ENCODE peak calls at places on chromosomes 1 and 21, in four cellular contexts. One of them, this sample, is unnamed. For H3K4me1, the result is how much of the 10 kb centered on the place peaks cover.

GRCh38 chr1:198848649-198849048 is 209.8 kb downstream of the PTPRC start:
- DNase-seq in GM12878: no peak
- DNase-seq in HepG2: no peak
- DNase-seq in H1: no peak
- DNase-seq in this sample: no peak

GRCh38 chr21:46060596-46061061 is 37.3 kb upstream of the COL6A2 start:
- DNase-seq in GM12878: no peak
- DNase-seq in HepG2: no peak
- DNase-seq in H1: no peak
- DNase-seq in this sample: no peak

GRCh38 chr1:215421772-215422171 is 145.3 kb upstream of the KCTD3 start:
- DNase-seq in GM12878: no peak
- DNase-seq in HepG2: no peak
- DNase-seq in H1: no peak
- DNase-seq in this sample: no peak

GRCh38 chr1:168261390-168261789 is 19.3 kb upstream of the TBX19 start:
- DNase-seq in GM12878: no peak
- DNase-seq in HepG2: no peak
- DNase-seq in H1: no peak
- DNase-seq in this sample: no peak

GRCh38 chr1:151839457-151840409 is at the start of gene C2CD4D:
- DNase-seq in GM12878: peak
- DNase-seq in HepG2: peak
- DNase-seq in H1: peak
- DNase-seq in this sample: no peak

GRCh38 chr21:28832715-28833061 is 160.0 kb downstream of the LTN1 start:
- DNase-seq in GM12878: no peak
- DNase-seq in HepG2: no peak
- DNase-seq in H1: no peak
- DNase-seq in this sample: no peak

GRCh38 chr1:23118957-23119792 is 49.5 kb downstream of the LUZP1 start:
- DNase-seq in GM12878: no peak
- DNase-seq in HepG2: no peak
- DNase-seq in H1: no peak
- DNase-seq in this sample: peak

GRCh38 chr1:25220666-25221065 is 11.6 kb downstream of the SYF2 start:
- DNase-seq in GM12878: no peak
- DNase-seq in HepG2: no peak
- DNase-seq in H1: no peak
- DNase-seq in this sample: no peak

GRCh38 chr21:44086636-44087425 is 20.4 kb upstream of the PWP2 start:
- DNase-seq in GM12878: no peak
- DNase-seq in HepG2: no peak
- DNase-seq in H1: no peak
- DNase-seq in this sample: no peak

GRCh38 chr1:3350441-3351261 is 103.8 kb upstream of the ARHGEF16 start:
- DNase-seq in GM12878: no peak
- DNase-seq in HepG2: peak
- DNase-seq in H1: no peak
- DNase-seq in this sample: no peak

GRCh38 chr1:112242470-112242869 is 153.5 kb upstream of the CTTNBP2NL start:
- DNase-seq in GM12878: no peak
- DNase-seq in HepG2: no peak
- DNase-seq in H1: no peak
- DNase-seq in this sample: no peak

GRCh38 chr1:36136535-36136934 is 11.5 kb upstream of the COL8A2 start:
- DNase-seq in GM12878: no peak
- DNase-seq in HepG2: no peak
- DNase-seq in H1: no peak
- DNase-seq in this sample: no peak

GRCh38 chr1:103180660-103181059 is 72.3 kb upstream of the COL11A1 start:
- DNase-seq in GM12878: no peak
- DNase-seq in HepG2: no peak
- DNase-seq in H1: no peak
- DNase-seq in this sample: no peak

GRCh38 chr1:212328248-212328647 is 43.0 kb downstream of the PPP2R5A start:
- DNase-seq in GM12878: no peak
- DNase-seq in HepG2: no peak
- DNase-seq in H1: no peak
- DNase-seq in this sample: no peak

GRCh38 chr1:240350910-240351331 is 259.2 kb downstream of the FMN2 start:
- DNase-seq in GM12878: no peak
- DNase-seq in HepG2: no peak
- DNase-seq in H1: no peak
- DNase-seq in this sample: no peak

GRCh38 chr1:30697977-30698376 is 25.4 kb downstream of the MATN1 start:
- DNase-seq in GM12878: no peak
- DNase-seq in HepG2: no peak
- DNase-seq in H1: no peak
- DNase-seq in this sample: no peak

GRCh38 chr1:156499703-156500577 is 635 bp downstream of the MEF2D start:
- DNase-seq in GM12878: no peak
- DNase-seq in HepG2: no peak
- DNase-seq in H1: no peak
- DNase-seq in this sample: peak

GRCh38 chr1:43622471-43622870 is 27.5 kb upstream of the KDM4A start:
- DNase-seq in GM12878: no peak
- DNase-seq in HepG2: no peak
- DNase-seq in H1: no peak
- DNase-seq in this sample: no peak

GRCh38 chr1:94039871-94040569 is 80.9 kb downstream of the ABCA4 start:
- DNase-seq in GM12878: no peak
- DNase-seq in HepG2: no peak
- DNase-seq in H1: no peak
- DNase-seq in this sample: no peak

GRCh38 chr1:178254433-178254832 is 160.5 kb downstream of the RASAL2 start:
- DNase-seq in GM12878: no peak
- DNase-seq in HepG2: no peak
- DNase-seq in H1: no peak
- DNase-seq in this sample: no peak

GRCh38 chr1:164561007-164561406 is 2.0 kb downstream of the PBX1 start:
- DNase-seq in GM12878: no peak
- DNase-seq in HepG2: no peak
- DNase-seq in H1: no peak
- DNase-seq in this sample: no peak

GRCh38 chr1:164560504-164560903 is 1.5 kb downstream of the PBX1 start:
- DNase-seq in GM12878: no peak
- DNase-seq in HepG2: no peak
- DNase-seq in H1: no peak
- DNase-seq in this sample: no peak

GRCh38 chr1:164560076-164560475 is 1.1 kb downstream of the PBX1 start:
- DNase-seq in GM12878: no peak
- DNase-seq in HepG2: no peak
- DNase-seq in H1: no peak
- DNase-seq in this sample: no peak

GRCh38 chr1:164558461-164559341 is at the start of gene PBX1:
- DNase-seq in GM12878: peak
- DNase-seq in HepG2: peak
- DNase-seq in H1: peak
- DNase-seq in this sample: peak

DNA sequence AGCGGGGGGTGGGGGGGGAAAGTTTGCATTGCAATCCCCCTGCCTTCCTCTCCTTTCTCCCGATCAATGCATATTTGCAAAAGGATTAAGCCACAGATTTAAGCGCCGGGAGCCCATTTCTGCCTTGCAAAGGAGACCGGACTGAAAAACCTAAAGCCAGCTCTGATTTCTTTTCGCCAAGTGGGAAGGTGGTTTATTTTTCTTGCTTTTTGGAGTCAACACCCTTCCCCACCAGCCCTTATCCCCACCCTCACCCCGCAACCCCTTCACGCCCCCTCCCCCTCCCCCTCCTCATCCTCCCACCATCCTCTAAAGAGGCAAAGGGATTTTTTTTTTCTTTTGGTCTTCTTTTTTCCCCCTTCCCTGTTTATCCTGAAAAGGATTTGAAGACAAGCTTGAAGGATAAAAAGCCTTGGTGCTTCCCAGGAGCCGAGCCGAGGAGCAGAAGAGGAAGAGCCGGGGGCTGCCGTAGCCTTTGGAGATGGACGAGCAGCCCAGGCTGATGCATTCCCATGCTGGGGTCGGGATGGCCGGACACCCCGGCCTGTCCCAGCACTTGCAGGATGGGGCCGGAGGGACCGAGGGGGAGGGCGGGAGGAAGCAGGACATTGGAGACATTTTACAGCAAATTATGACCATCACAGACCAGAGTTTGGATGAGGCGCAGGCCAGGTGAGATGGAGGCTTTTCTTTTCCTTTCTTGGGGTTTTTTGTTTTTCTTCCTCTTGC is 522 bp downstream of the PBX1 start:
- DNase-seq in GM12878: no peak
- DNase-seq in HepG2: peak
- DNase-seq in H1: no peak
- DNase-seq in this sample: no peak
- TF ChIP-seq CBX5 in GM12878: no peak
- TF ChIP-seq CBX5 in HepG2: no peak
- TF ChIP-seq CBX5 in H1: no peak
- TF ChIP-seq CBX5 in this sample: no peak

GRCh38 chr1:170692866-170693575 is 29.1 kb downstream of the PRRX1 start:
- DNase-seq in GM12878: no peak
- DNase-seq in HepG2: no peak
- DNase-seq in H1: no peak
- DNase-seq in this sample: no peak
- H3K4me1 ChIP-seq in GM12878: under half
- H3K4me1 ChIP-seq in HepG2: under half
- H3K4me1 ChIP-seq in H1: under half
- H3K4me1 ChIP-seq in this sample: under half

GRCh38 chr1:74775735-74776134 is 42.8 kb downstream of the TYW3 start:
- DNase-seq in GM12878: no peak
- DNase-seq in HepG2: no peak
- DNase-seq in H1: no peak
- DNase-seq in this sample: no peak

GRCh38 chr1:74779750-74780149 is 46.8 kb downstream of the TYW3 start:
- DNase-seq in GM12878: no peak
- DNase-seq in HepG2: no peak
- DNase-seq in H1: no peak
- DNase-seq in this sample: no peak

GRCh38 chr1:74785944-74786343 is 53.0 kb downstream of the TYW3 start:
- DNase-seq in GM12878: no peak
- DNase-seq in HepG2: no peak
- DNase-seq in H1: no peak
- DNase-seq in this sample: no peak

GRCh38 chr1:74780600-74780999 is 47.6 kb downstream of the TYW3 start:
- DNase-seq in GM12878: no peak
- DNase-seq in HepG2: peak
- DNase-seq in H1: no peak
- DNase-seq in this sample: no peak
- TF ChIP-seq BRCA1 in GM12878: no peak
- TF ChIP-seq BRCA1 in HepG2: no peak
- TF ChIP-seq BRCA1 in H1: no peak
- TF ChIP-seq BRCA1 in this sample: no peak

GRCh38 chr1:223344491-223344890 is 19.5 kb downstream of the SUSD4 start:
- DNase-seq in GM12878: no peak
- DNase-seq in HepG2: no peak
- DNase-seq in H1: no peak
- DNase-seq in this sample: no peak
- TF ChIP-seq CBX5 in GM12878: no peak
- TF ChIP-seq CBX5 in HepG2: no peak
- TF ChIP-seq CBX5 in H1: no peak
- TF ChIP-seq CBX5 in this sample: no peak

DNA sequence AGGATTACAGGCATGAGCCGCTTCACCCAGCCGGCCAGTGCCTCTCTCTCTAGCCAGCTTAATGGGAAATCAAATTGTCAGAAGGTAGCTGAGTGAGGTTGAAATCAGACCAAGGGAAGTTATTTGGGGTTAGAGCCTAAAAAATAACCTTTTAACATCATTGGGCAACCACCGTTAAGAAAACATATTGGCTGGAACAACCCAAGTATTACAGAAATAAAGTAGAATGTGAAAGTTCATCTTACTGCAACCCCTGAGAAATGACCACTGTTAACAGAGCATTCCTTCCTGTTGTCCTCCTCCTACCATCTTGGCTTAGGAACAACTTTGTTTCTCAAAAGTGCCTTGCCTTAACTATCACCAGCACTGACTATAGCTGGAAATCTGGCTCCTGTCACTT is 3.2 kb upstream of the RNF186 start:
- DNase-seq in GM12878: no peak
- DNase-seq in HepG2: no peak
- DNase-seq in H1: no peak
- DNase-seq in this sample: no peak
- H3K4me1 ChIP-seq in GM12878: under half
- H3K4me1 ChIP-seq in HepG2: half or more
- H3K4me1 ChIP-seq in H1: under half
- H3K4me1 ChIP-seq in this sample: under half

This sample was measured in K562.